ENCODE peak calls at places on chromosomes 12 and 14, in five cellular contexts. W is heart left ventricle; K is CD8-positive, alpha-beta T cell; T is left lung; Z is hepatocyte. Y is an unnamed sample.

GRCh38 chr14:26984318-26985177 is 386.7 kb upstream of the NOVA1 start:
- DNase-seq in K (no peak), W (no peak), Z (peak), T (peak), Y (no peak)

GRCh38 chr12:31037921-31038320 is 35.7 kb upstream of the DDX11 start:
- DNase-seq in W (no peak), Z (no peak), K (no peak), T (no peak), Y (no peak)

GRCh38 chr14:24852312-24853060 is 197.5 kb downstream of the STXBP6 start:
- DNase-seq in K (no peak), Z (no peak), T (no peak), W (no peak), Y (no peak)

GRCh38 chr12:121530600-121531355 is 50.0 kb downstream of the KDM2B start:
- DNase-seq in W (peak), Z (peak), K (peak), T (peak), Y (peak)

GRCh38 chr12:99598785-99599184 is 48.8 kb upstream of the GARIN6 start:
- DNase-seq in K (no peak), W (no peak), Z (no peak), T (no peak), Y (no peak)

GRCh38 chr12:6532927-6533652 is 1.2 kb upstream of the GAPDH start:
- DNase-seq in K (no peak), T (peak), W (peak), Z (peak), Y (no peak)

GRCh38 chr12:98998697-98999299 is 353.7 kb downstream of the APAF1 start:
- DNase-seq in K (no peak), Z (peak), T (no peak), W (no peak), Y (no peak)

GRCh38 chr12:116244001-116244400 is 33.5 kb downstream of the MED13L start:
- DNase-seq in T (no peak), K (no peak), W (no peak), Z (peak), Y (no peak)

GRCh38 chr14:106493962-106494823 is 967.8 kb downstream of the TMEM121 start:
- DNase-seq in T (no peak), W (no peak), Z (no peak), K (no peak), Y (no peak)

DNA sequence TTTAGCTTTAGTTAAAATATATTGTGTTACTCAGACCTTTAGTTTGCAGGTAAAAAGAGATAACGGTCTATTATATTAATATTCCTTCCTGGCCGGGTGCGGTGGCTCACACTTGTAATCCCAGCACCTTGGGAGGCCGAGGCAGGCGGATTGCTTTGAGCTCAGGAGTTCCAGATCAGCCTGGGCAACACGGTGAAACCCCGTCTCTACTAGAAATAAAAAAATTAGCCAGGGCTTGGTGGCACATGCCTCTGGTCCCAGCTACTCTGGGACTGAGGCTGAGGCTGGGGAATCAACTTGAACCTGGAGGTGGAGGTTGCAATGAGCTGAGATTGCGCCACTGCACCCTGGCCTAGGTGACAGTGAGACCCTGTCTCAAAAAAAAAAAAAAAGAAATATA is 13.2 kb upstream of the EID3 start:
- DNase-seq in T (no peak), Z (no peak), W (no peak), K (no peak), Y (no peak)
- H3K4me3 ChIP-seq in T (no peak), Z (no peak), W (no peak), K (no peak), Y (no peak)

GRCh38 chr14:90986510-90986909 is 73.9 kb downstream of the RPS6KA5 start:
- DNase-seq in K (no peak), W (no peak), Z (no peak), T (no peak), Y (no peak)
- TF ChIP-seq CTCF in K (no peak), W (no peak), Z (no peak), T (no peak), Y (no peak)

GRCh38 chr14:59101441-59101840 is 87.0 kb upstream of the DAAM1 start:
- DNase-seq in T (no peak), W (no peak), Z (no peak), K (no peak), Y (no peak)

GRCh38 chr14:59100203-59100602 is 88.3 kb upstream of the DAAM1 start:
- DNase-seq in T (no peak), Z (no peak), K (no peak), W (no peak), Y (no peak)

GRCh38 chr14:59107819-59108218 is 80.6 kb upstream of the DAAM1 start:
- DNase-seq in T (no peak), K (no peak), W (peak), Z (no peak), Y (no peak)

GRCh38 chr14:59098377-59098776 is 90.1 kb upstream of the DAAM1 start:
- DNase-seq in Z (peak), T (no peak), W (no peak), K (no peak), Y (no peak)

DNA sequence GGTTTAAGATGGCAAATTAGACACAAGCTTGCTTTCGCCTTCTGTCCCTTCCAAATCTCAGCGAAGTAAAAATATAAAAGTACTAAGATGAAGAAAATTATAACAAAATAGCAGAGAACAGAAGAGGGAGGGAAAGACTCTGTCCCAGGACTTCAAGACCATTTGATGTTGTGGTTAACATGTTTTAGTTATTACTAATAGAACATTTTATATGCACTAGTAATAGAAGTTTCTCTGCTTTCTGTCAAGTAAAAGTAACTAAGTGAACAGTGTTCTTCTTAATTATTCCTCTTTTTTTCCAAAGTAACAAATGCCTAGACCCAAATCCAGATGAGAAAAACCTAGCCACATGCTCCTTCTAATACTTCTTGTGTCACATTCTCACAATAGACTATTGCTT is 85.1 kb upstream of the DAAM1 start:
- DNase-seq in Z (no peak), W (no peak), K (no peak), T (no peak), Y (no peak)
- H3K27ac ChIP-seq in Z (no peak), W (no peak), K (no peak), T (no peak), Y (no peak)

GRCh38 chr12:19547258-19547657 is 108.0 kb downstream of the AEBP2 start:
- DNase-seq in Z (no peak), K (no peak), T (no peak), W (no peak), Y (no peak)
- H3K4me3 ChIP-seq in Z (no peak), K (no peak), T (no peak), W (no peak), Y (peak)

GRCh38 chr14:52960627-52961026 is 9.8 kb upstream of the FERMT2 start:
- DNase-seq in K (no peak), W (no peak), T (no peak), Z (no peak), Y (no peak)
- TF ChIP-seq CTCF in K (no peak), W (no peak), T (no peak), Z (no peak), Y (no peak)

GRCh38 chr12:113142886-113143329 is 6.6 kb upstream of the CFAP73 start:
- DNase-seq in W (no peak), Z (no peak), T (no peak), K (no peak), Y (no peak)
- H3K27ac ChIP-seq in W (no peak), Z (no peak), T (no peak), K (no peak), Y (peak)

GRCh38 chr12:12913626-12914388 is 22.4 kb downstream of the GPRC5A start:
- DNase-seq in T (no peak), Z (no peak), K (no peak), W (no peak), Y (no peak)
- H3K4me3 ChIP-seq in T (no peak), Z (no peak), K (no peak), W (no peak), Y (no peak)

GRCh38 chr12:2555487-2556082 is 239.2 kb upstream of the FKBP4 start:
- DNase-seq in K (no peak), Z (no peak), W (no peak), T (no peak), Y (no peak)

GRCh38 chr12:2559931-2560715 is 234.6 kb upstream of the FKBP4 start:
- DNase-seq in K (no peak), T (no peak), W (no peak), Z (no peak), Y (no peak)

GRCh38 chr12:2553388-2554126 is 241.2 kb upstream of the FKBP4 start:
- DNase-seq in K (no peak), W (no peak), Z (no peak), T (no peak), Y (no peak)

GRCh38 chr12:2561367-2561766 is 233.4 kb upstream of the FKBP4 start:
- DNase-seq in W (no peak), T (no peak), Z (no peak), K (no peak), Y (no peak)

DNA sequence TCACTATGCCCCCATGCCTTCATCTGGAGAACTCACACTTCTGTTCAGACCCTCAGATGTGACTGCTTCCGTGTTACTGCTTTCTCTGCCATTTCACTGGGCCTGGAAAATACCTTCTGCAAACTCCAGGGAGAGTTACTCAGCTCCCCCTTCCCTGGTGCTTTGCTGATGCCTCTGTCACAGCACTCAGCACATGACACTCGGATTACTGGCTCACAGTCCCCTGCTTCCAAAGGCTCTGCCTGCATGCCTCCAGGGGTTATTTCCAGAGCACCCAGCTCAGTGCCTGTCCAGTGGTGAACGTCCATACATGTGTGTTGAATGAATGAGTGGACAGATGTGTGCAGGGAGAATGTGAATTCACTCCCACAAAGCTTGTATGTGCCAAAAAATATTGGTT is 237.2 kb upstream of the FKBP4 start:
- DNase-seq in T (no peak), Z (no peak), K (no peak), W (no peak), Y (no peak)
- TF ChIP-seq CTCF in T (no peak), Z (no peak), K (no peak), W (no peak), Y (no peak)

GRCh38 chr14:33671556-33671955 is 279.3 kb downstream of the EGLN3 start:
- DNase-seq in Z (no peak), W (no peak), T (no peak), K (no peak), Y (no peak)
- H3K27ac ChIP-seq in Z (no peak), W (no peak), T (no peak), K (no peak), Y (no peak)

Y was measured in suprapubic skin.